ENCODE peak calls at places on chromosomes 16 and 17, in nine cellular contexts. I, C, U, J, R, K, Y, V and T are unnamed samples.

GRCh38 chr16:2739555-2740435 is 12.6 kb upstream of the SRRM2 start:
- DNase-seq in J (no peak), C (no peak), V (no peak), Y (no peak), U (no peak), R (no peak), I (no peak), K (no peak), T (no peak)

GRCh38 chr17:74161501-74161850 is 42.0 kb upstream of the RPL38 start:
- DNase-seq in V (no peak), C (no peak), R (no peak), U (no peak), Y (no peak), K (peak; percentile 25), J (no peak), I (no peak), T (no peak)

GRCh38 chr17:61144876-61145564 is 254.6 kb upstream of the TBX2 start:
- DNase-seq in R (peak; percentile 94), I (no peak), U (no peak), V (no peak), K (no peak), C (no peak), Y (no peak), J (no peak), T (no peak)

GRCh38 chr17:12097326-12097725 is 76.6 kb downstream of the MAP2K4 start:
- DNase-seq in V (no peak), Y (no peak), K (no peak), C (no peak), R (no peak), I (no peak), U (no peak), J (no peak), T (no peak)

GRCh38 chr17:65064452-65065019 is 8.0 kb upstream of the GNA13 start:
- DNase-seq in V (peak; percentile 88), U (peak; percentile 71), K (peak; percentile 43), I (peak; percentile 50), C (peak; percentile 81), J (peak; percentile 85), Y (peak; percentile 42), R (no peak), T (no peak)

GRCh38 chr17:39653662-39654331 is 11.4 kb upstream of the TCAP start:
- DNase-seq in C (peak; percentile 67), V (no peak), U (peak; percentile 53), R (peak; percentile 77), K (peak; percentile 90), I (peak; percentile 47), J (no peak), Y (peak; percentile 75), T (peak; percentile 93)

GRCh38 chr16:75420987-75421819 is 12.1 kb downstream of the CFDP1 start:
- DNase-seq in Y (no peak), C (peak; percentile 72), J (no peak), V (peak; percentile 45), K (peak; percentile 90), I (peak; percentile 53), U (no peak), R (peak; percentile 97), T (peak; percentile 85)

GRCh38 chr17:2366747-2367494 is 29.6 kb downstream of the SGSM2 start:
- DNase-seq in Y (no peak), J (no peak), R (peak; percentile 33), I (no peak), V (no peak), K (peak; percentile 85), C (no peak), U (no peak), T (no peak)

GRCh38 chr16:2450535-2450934 is 9.4 kb upstream of the TEDC2 start:
- DNase-seq in K (no peak), Y (no peak), C (no peak), R (no peak), V (no peak), J (no peak), U (no peak), I (no peak), T (no peak)

GRCh38 chr16:50539822-50540710 is 8.1 kb upstream of the NKD1 start:
- DNase-seq in J (no peak), R (no peak), Y (no peak), I (no peak), V (no peak), U (peak; percentile 17), K (peak; percentile 50), C (no peak), T (no peak)

GRCh38 chr17:3794890-3795757 is 5.9 kb downstream of the ITGAE start:
- DNase-seq in I (peak; percentile 54), J (peak; percentile 63), Y (peak; percentile 75), V (peak; percentile 67), U (no peak), K (no peak), R (no peak), C (peak; percentile 79), T (no peak)

GRCh38 chr17:7330099-7331015 is 1.2 kb upstream of the NEURL4 start:
- DNase-seq in U (peak; percentile 89), J (peak; percentile 81), K (peak; percentile 96), Y (peak; percentile 88), V (peak; percentile 70), R (peak; percentile 84), C (peak; percentile 87), I (peak; percentile 84), T (peak; percentile 78)

GRCh38 chr17:42275527-42276358 is 448 bp downstream of the STAT5B start:
- DNase-seq in R (no peak), C (peak; percentile 40), U (no peak), Y (no peak), V (peak; percentile 59), I (peak; percentile 45), J (peak; percentile 46), K (peak; percentile 52), T (peak; percentile 79)